ENCODE peak calls at places on chromosomes 6 and 20, in six cellular contexts. One of them, this sample, is unnamed.

GRCh38 chr20:18665135-18665534 is 77.3 kb downstream of the DTD1 start:
- DNase-seq in iPS DF 6.9: no peak
- DNase-seq in brain microvascular endothelial cell: no peak
- DNase-seq in bronchial epithelial cell: no peak
- DNase-seq in psoas muscle: no peak
- DNase-seq in Caco-2: no peak
- DNase-seq in this sample: no peak

GRCh38 chr20:43681991-43682410 is 15.1 kb downstream of the MYBL2 start:
- DNase-seq in psoas muscle: no peak
- DNase-seq in bronchial epithelial cell: no peak
- DNase-seq in Caco-2: no peak
- DNase-seq in iPS DF 6.9: no peak
- DNase-seq in brain microvascular endothelial cell: no peak
- DNase-seq in this sample: no peak

GRCh38 chr6:87277123-87277522 is 45.3 kb upstream of the SMIM8 start:
- DNase-seq in brain microvascular endothelial cell: peak; percentile 9
- DNase-seq in Caco-2: peak; percentile 12
- DNase-seq in iPS DF 6.9: no peak
- DNase-seq in psoas muscle: no peak
- DNase-seq in bronchial epithelial cell: peak; percentile 29
- DNase-seq in this sample: no peak

GRCh38 chr6:106870069-106870468 is 104.5 kb downstream of the CD24 start:
- DNase-seq in iPS DF 6.9: no peak
- DNase-seq in psoas muscle: no peak
- DNase-seq in Caco-2: no peak
- DNase-seq in bronchial epithelial cell: peak; percentile 99
- DNase-seq in brain microvascular endothelial cell: peak; percentile 24
- DNase-seq in this sample: peak; percentile 75

GRCh38 chr6:32973934-32974333 is 5.5 kb downstream of the BRD2 start:
- DNase-seq in Caco-2: no peak
- DNase-seq in brain microvascular endothelial cell: peak; percentile 45
- DNase-seq in bronchial epithelial cell: peak; percentile 33
- DNase-seq in psoas muscle: no peak
- DNase-seq in iPS DF 6.9: no peak
- DNase-seq in this sample: peak; percentile 52

GRCh38 chr6:6734463-6735455 is 146.2 kb downstream of the LY86 start:
- DNase-seq in Caco-2: no peak
- DNase-seq in psoas muscle: no peak
- DNase-seq in bronchial epithelial cell: no peak
- DNase-seq in brain microvascular endothelial cell: no peak
- DNase-seq in iPS DF 6.9: no peak
- DNase-seq in this sample: no peak

GRCh38 chr6:34465551-34466241 is at the start of gene PACSIN1:
- DNase-seq in bronchial epithelial cell: no peak
- DNase-seq in brain microvascular endothelial cell: no peak
- DNase-seq in iPS DF 6.9: no peak
- DNase-seq in Caco-2: peak; percentile 66
- DNase-seq in psoas muscle: no peak
- DNase-seq in this sample: no peak

GRCh38 chr6:157688960-157689599 is 134.0 kb upstream of the SNX9 start:
- DNase-seq in brain microvascular endothelial cell: no peak
- DNase-seq in Caco-2: peak; percentile 34
- DNase-seq in psoas muscle: no peak
- DNase-seq in iPS DF 6.9: no peak
- DNase-seq in bronchial epithelial cell: no peak
- DNase-seq in this sample: no peak

GRCh38 chr6:147615659-147616456 is 107.4 kb downstream of the SAMD5 start:
- DNase-seq in Caco-2: no peak
- DNase-seq in bronchial epithelial cell: no peak
- DNase-seq in brain microvascular endothelial cell: peak; percentile 21
- DNase-seq in iPS DF 6.9: no peak
- DNase-seq in psoas muscle: no peak
- DNase-seq in this sample: peak; percentile 16

GRCh38 chr20:1685304-1686052 is 27.9 kb upstream of the SIRPG start:
- DNase-seq in iPS DF 6.9: no peak
- DNase-seq in bronchial epithelial cell: no peak
- DNase-seq in brain microvascular endothelial cell: no peak
- DNase-seq in psoas muscle: no peak
- DNase-seq in Caco-2: no peak
- DNase-seq in this sample: no peak

GRCh38 chr20:36284751-36285150 is 21.4 kb upstream of the DLGAP4 start:
- DNase-seq in Caco-2: no peak
- DNase-seq in brain microvascular endothelial cell: no peak
- DNase-seq in psoas muscle: no peak
- DNase-seq in iPS DF 6.9: no peak
- DNase-seq in bronchial epithelial cell: no peak
- DNase-seq in this sample: no peak

GRCh38 chr6:75044846-75045245 is 161.0 kb downstream of the COL12A1 start:
- DNase-seq in brain microvascular endothelial cell: no peak
- DNase-seq in psoas muscle: no peak
- DNase-seq in Caco-2: no peak
- DNase-seq in bronchial epithelial cell: no peak
- DNase-seq in iPS DF 6.9: no peak
- DNase-seq in this sample: no peak

GRCh38 chr6:110654096-110654820 is 161.0 kb downstream of the CDK19 start:
- DNase-seq in iPS DF 6.9: no peak
- DNase-seq in brain microvascular endothelial cell: no peak
- DNase-seq in psoas muscle: no peak
- DNase-seq in bronchial epithelial cell: peak; percentile 78
- DNase-seq in Caco-2: no peak
- DNase-seq in this sample: no peak

GRCh38 chr6:123598011-123598410 is 38.7 kb downstream of the TRDN start:
- DNase-seq in bronchial epithelial cell: no peak
- DNase-seq in iPS DF 6.9: no peak
- DNase-seq in brain microvascular endothelial cell: no peak
- DNase-seq in Caco-2: no peak
- DNase-seq in psoas muscle: no peak
- DNase-seq in this sample: no peak

GRCh38 chr6:41341580-41341979 is 6.2 kb downstream of the NCR2 start:
- DNase-seq in brain microvascular endothelial cell: no peak
- DNase-seq in iPS DF 6.9: no peak
- DNase-seq in Caco-2: no peak
- DNase-seq in psoas muscle: no peak
- DNase-seq in bronchial epithelial cell: no peak
- DNase-seq in this sample: no peak

GRCh38 chr6:166815629-166816028 is 140.7 kb downstream of the RNASET2 start:
- DNase-seq in bronchial epithelial cell: no peak
- DNase-seq in psoas muscle: no peak
- DNase-seq in Caco-2: peak; percentile 10
- DNase-seq in brain microvascular endothelial cell: peak; percentile 5
- DNase-seq in iPS DF 6.9: no peak
- DNase-seq in this sample: no peak

GRCh38 chr20:36209921-36210320 is 26.4 kb upstream of the AAR2 start:
- DNase-seq in psoas muscle: no peak
- DNase-seq in iPS DF 6.9: no peak
- DNase-seq in Caco-2: no peak
- DNase-seq in brain microvascular endothelial cell: no peak
- DNase-seq in bronchial epithelial cell: no peak
- DNase-seq in this sample: no peak

GRCh38 chr6:5468586-5468985 is 207.3 kb downstream of the FARS2 start:
- DNase-seq in bronchial epithelial cell: no peak
- DNase-seq in Caco-2: no peak
- DNase-seq in brain microvascular endothelial cell: no peak
- DNase-seq in psoas muscle: no peak
- DNase-seq in iPS DF 6.9: no peak
- DNase-seq in this sample: no peak

DNA sequence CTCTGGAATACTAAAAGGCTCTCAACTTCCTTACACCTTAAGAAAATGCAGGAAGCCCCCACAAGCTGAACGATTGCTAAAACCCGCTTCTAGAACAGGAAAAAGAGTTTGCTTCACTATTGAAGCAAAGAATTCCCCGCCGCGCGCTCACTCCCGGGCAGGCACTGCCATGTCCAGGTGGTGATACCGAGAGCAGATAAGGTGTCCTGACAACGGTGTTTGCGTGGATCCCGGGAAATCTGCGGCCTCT is 1.1 kb downstream of the RRAGD start:
- DNase-seq in brain microvascular endothelial cell: no peak
- DNase-seq in bronchial epithelial cell: no peak
- DNase-seq in iPS DF 6.9: no peak
- DNase-seq in psoas muscle: no peak
- DNase-seq in Caco-2: peak; percentile 17
- DNase-seq in this sample: no peak
- H3K4me3 ChIP-seq in brain microvascular endothelial cell: peak overlapping the region; percentile 52
- H3K4me3 ChIP-seq in bronchial epithelial cell: peak overlapping the region; percentile 53
- H3K4me3 ChIP-seq in iPS DF 6.9: peak overlapping the region; percentile 80
- H3K4me3 ChIP-seq in psoas muscle: peak overlapping the region; percentile 90
- H3K4me3 ChIP-seq in Caco-2: peak overlapping the region; percentile 84
- H3K4me3 ChIP-seq in this sample: peak overlapping the region; percentile 47

GRCh38 chr6:55578537-55579363 is at the start of gene HMGCLL1:
- DNase-seq in bronchial epithelial cell: peak; percentile 20
- DNase-seq in psoas muscle: peak; percentile 36
- DNase-seq in brain microvascular endothelial cell: peak; percentile 1
- DNase-seq in Caco-2: peak; percentile 63
- DNase-seq in iPS DF 6.9: peak; percentile 57
- DNase-seq in this sample: no peak
- H3K4me3 ChIP-seq in bronchial epithelial cell: peak within 1 kb of the TSS; percentile 36
- H3K4me3 ChIP-seq in psoas muscle: peak within 1 kb of the TSS; percentile 60
- H3K4me3 ChIP-seq in brain microvascular endothelial cell: peak within 1 kb of the TSS; percentile 58
- H3K4me3 ChIP-seq in Caco-2: peak within 1 kb of the TSS; percentile 45
- H3K4me3 ChIP-seq in iPS DF 6.9: peak within 1 kb of the TSS; percentile 33
- H3K4me3 ChIP-seq in this sample: peak within 1 kb of the TSS; percentile 60

DNA sequence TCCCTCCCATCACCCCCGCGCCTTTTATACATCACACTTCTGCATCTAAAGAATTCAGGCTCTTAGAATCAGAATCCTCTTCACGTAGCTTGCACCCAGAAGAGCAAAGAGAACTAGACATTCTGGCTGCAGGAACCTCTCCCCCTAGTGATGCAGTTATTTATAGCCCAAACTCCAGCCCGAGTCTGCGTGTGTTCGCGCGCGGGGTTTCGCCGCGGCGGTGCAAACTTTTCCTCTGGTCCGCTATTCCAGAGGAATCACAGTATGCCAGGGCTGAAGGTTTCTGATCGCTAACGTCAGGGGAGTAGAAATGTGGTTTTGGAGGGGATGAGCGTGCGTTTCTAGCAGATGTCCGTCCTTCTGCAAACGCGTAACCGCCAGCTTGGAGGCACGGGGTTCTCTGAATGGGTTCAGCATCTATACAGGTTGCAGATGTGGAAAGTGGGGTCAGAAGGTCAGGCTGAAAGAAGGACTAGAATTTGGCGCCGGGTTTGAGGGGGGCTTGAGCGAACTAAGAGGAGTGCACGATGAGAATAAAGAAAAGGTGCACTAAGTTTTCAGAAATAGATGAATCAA is 1.9 kb downstream of the EPHA7 start:
- DNase-seq in bronchial epithelial cell: no peak
- DNase-seq in brain microvascular endothelial cell: peak; percentile 17
- DNase-seq in psoas muscle: no peak
- DNase-seq in Caco-2: peak; percentile 4
- DNase-seq in iPS DF 6.9: no peak
- DNase-seq in this sample: no peak
- H3K4me3 ChIP-seq in bronchial epithelial cell: no peak overlapping the region
- H3K4me3 ChIP-seq in brain microvascular endothelial cell: peak overlapping the region; percentile 61
- H3K4me3 ChIP-seq in psoas muscle: peak overlapping the region; percentile 67
- H3K4me3 ChIP-seq in Caco-2: no peak overlapping the region
- H3K4me3 ChIP-seq in iPS DF 6.9: peak overlapping the region; percentile 47
- H3K4me3 ChIP-seq in this sample: peak overlapping the region; percentile 60

GRCh38 chr20:22554391-22554790 is 30.0 kb downstream of the FOXA2 start:
- DNase-seq in Caco-2: no peak
- DNase-seq in brain microvascular endothelial cell: no peak
- DNase-seq in bronchial epithelial cell: no peak
- DNase-seq in psoas muscle: no peak
- DNase-seq in iPS DF 6.9: no peak
- DNase-seq in this sample: no peak

GRCh38 chr20:22557403-22558276 is 26.7 kb downstream of the FOXA2 start:
- DNase-seq in psoas muscle: no peak
- DNase-seq in Caco-2: no peak
- DNase-seq in iPS DF 6.9: no peak
- DNase-seq in bronchial epithelial cell: no peak
- DNase-seq in brain microvascular endothelial cell: no peak
- DNase-seq in this sample: no peak

GRCh38 chr20:22559711-22560305 is 24.6 kb downstream of the FOXA2 start:
- DNase-seq in Caco-2: no peak
- DNase-seq in bronchial epithelial cell: no peak
- DNase-seq in iPS DF 6.9: no peak
- DNase-seq in psoas muscle: no peak
- DNase-seq in brain microvascular endothelial cell: no peak
- DNase-seq in this sample: no peak

GRCh38 chr20:22555791-22556564 is 28.4 kb downstream of the FOXA2 start:
- DNase-seq in Caco-2: no peak
- DNase-seq in bronchial epithelial cell: no peak
- DNase-seq in psoas muscle: no peak
- DNase-seq in brain microvascular endothelial cell: no peak
- DNase-seq in iPS DF 6.9: no peak
- DNase-seq in this sample: no peak

DNA sequence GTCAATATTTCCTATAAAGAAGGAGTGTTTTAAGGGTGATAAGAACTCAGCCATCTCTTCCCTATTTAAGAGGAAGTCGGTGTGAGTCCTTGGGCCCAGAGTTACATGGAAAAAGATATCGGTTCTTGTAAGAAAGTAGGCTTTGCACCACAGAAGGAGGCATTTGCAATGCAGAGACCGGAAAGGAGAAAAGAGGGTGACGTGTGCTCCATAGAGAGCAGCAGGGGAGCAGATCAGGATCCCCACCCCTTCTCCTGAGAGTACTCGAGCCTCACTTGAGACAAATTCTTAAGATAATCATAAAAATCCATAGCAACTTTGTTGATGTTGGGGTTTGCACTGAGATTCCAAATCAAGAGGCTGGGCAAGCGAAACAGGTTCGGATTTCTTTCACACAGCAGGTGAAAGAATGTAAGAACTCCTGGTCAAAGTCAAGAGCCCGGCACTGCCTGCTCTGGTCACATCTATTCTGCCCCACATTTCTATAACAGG is 27.8 kb downstream of the FOXA2 start:
- DNase-seq in Caco-2: no peak
- DNase-seq in iPS DF 6.9: no peak
- DNase-seq in brain microvascular endothelial cell: no peak
- DNase-seq in bronchial epithelial cell: no peak
- DNase-seq in psoas muscle: no peak
- DNase-seq in this sample: no peak
- H3K4me3 ChIP-seq in Caco-2: no peak overlapping the region
- H3K4me3 ChIP-seq in iPS DF 6.9: no peak overlapping the region
- H3K4me3 ChIP-seq in brain microvascular endothelial cell: no peak overlapping the region
- H3K4me3 ChIP-seq in bronchial epithelial cell: no peak overlapping the region
- H3K4me3 ChIP-seq in psoas muscle: no peak overlapping the region
- H3K4me3 ChIP-seq in this sample: no peak overlapping the region

GRCh38 chr6:121526282-121526681 is 90.8 kb downstream of the GJA1 start:
- DNase-seq in bronchial epithelial cell: no peak
- DNase-seq in psoas muscle: no peak
- DNase-seq in iPS DF 6.9: no peak
- DNase-seq in Caco-2: no peak
- DNase-seq in brain microvascular endothelial cell: no peak
- DNase-seq in this sample: no peak
- H3K4me3 ChIP-seq in bronchial epithelial cell: no peak overlapping the region
- H3K4me3 ChIP-seq in psoas muscle: no peak overlapping the region
- H3K4me3 ChIP-seq in iPS DF 6.9: no peak overlapping the region
- H3K4me3 ChIP-seq in Caco-2: no peak overlapping the region
- H3K4me3 ChIP-seq in brain microvascular endothelial cell: no peak overlapping the region
- H3K4me3 ChIP-seq in this sample: no peak overlapping the region

DNA sequence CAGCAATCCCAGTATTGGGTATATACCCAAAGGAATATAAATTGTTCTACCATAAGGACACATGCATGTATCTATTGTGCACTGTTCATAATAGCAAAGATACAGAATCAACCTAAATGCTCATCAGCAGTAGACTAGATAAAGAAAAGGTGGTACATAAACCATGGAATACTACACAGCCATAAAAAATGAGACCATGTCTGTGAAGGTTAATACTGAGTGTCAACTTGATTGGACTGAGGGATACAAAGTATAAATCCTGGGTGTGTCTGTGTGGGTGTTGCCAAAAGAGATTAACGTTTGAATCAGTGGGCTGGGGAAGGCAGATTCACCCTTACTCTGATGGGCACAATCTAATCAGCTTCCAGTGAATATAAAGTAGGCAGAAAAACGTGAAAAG is 86.9 kb downstream of the MAN1A1 start:
- DNase-seq in psoas muscle: no peak
- DNase-seq in bronchial epithelial cell: no peak
- DNase-seq in iPS DF 6.9: no peak
- DNase-seq in Caco-2: no peak
- DNase-seq in brain microvascular endothelial cell: no peak
- DNase-seq in this sample: no peak
- H3K4me3 ChIP-seq in psoas muscle: no peak overlapping the region
- H3K4me3 ChIP-seq in bronchial epithelial cell: no peak overlapping the region
- H3K4me3 ChIP-seq in iPS DF 6.9: no peak overlapping the region
- H3K4me3 ChIP-seq in Caco-2: no peak overlapping the region
- H3K4me3 ChIP-seq in brain microvascular endothelial cell: no peak overlapping the region
- H3K4me3 ChIP-seq in this sample: no peak overlapping the region